ENCODE peak calls at places on chromosomes 5 and 9, in eight cellular contexts. D is CD8-positive, alpha-beta T cell; L is tibial artery; H is ovary; X is OCI-LY7; V is lower lobe of right lung; O is astrocyte of the cerebellum; I is GM06990. K is an unnamed sample.

GRCh38 chr5:132265336-132266030 is 8.0 kb downstream of the PDLIM4 start:
- DNase-seq in L (peak), I (no peak), X (no peak), O (peak), V (no peak), H (peak), D (no peak), K (peak)

GRCh38 chr5:82719368-82719767 is 357.8 kb downstream of the TMEM167A start:
- DNase-seq in D (no peak), H (no peak), L (no peak), I (peak), V (no peak), X (no peak), O (no peak), K (peak)

GRCh38 chr5:9947944-9948343 is 301.7 kb downstream of the ATPSCKMT start:
- DNase-seq in O (no peak), H (no peak), I (no peak), L (no peak), V (no peak), X (no peak), D (no peak), K (no peak)

GRCh38 chr9:76219555-76220151 is 174.6 kb downstream of the RFK start:
- DNase-seq in O (no peak), I (no peak), X (no peak), H (no peak), V (no peak), L (no peak), D (no peak), K (no peak)

GRCh38 chr9:37999501-38000189 is 69.4 kb downstream of the SHB start:
- DNase-seq in H (no peak), X (no peak), O (no peak), D (no peak), L (no peak), V (no peak), I (no peak), K (no peak)

GRCh38 chr9:92299116-92299515 is 5.6 kb upstream of the IARS1 start:
- DNase-seq in L (no peak), I (no peak), V (no peak), H (no peak), O (no peak), X (peak), D (no peak), K (no peak)

GRCh38 chr5:72410896-72411295 is 90.7 kb downstream of the PTCD2 start:
- DNase-seq in V (no peak), L (no peak), D (no peak), H (no peak), I (no peak), O (no peak), X (no peak), K (no peak)

GRCh38 chr5:142597546-142598337 is 88.1 kb downstream of the FGF1 start:
- DNase-seq in I (no peak), O (no peak), L (no peak), V (no peak), X (no peak), D (no peak), H (no peak), K (no peak)

GRCh38 chr9:131954299-131954698 is 125.4 kb downstream of the MED27 start:
- DNase-seq in V (no peak), I (no peak), D (no peak), L (no peak), O (no peak), X (peak), H (no peak), K (no peak)

GRCh38 chr5:163281512-163281911 is 155.9 kb upstream of the CCNG1 start:
- DNase-seq in L (no peak), V (no peak), X (no peak), H (no peak), D (no peak), I (no peak), O (no peak), K (no peak)

GRCh38 chr9:121599186-121599871 is 52.1 kb upstream of the DAB2IP start:
- DNase-seq in I (no peak), L (peak), X (no peak), D (no peak), V (peak), H (peak), O (no peak), K (no peak)

GRCh38 chr5:16588434-16589214 is 28.2 kb downstream of the RETREG1 start:
- DNase-seq in L (no peak), I (no peak), H (no peak), X (no peak), D (no peak), O (no peak), V (no peak), K (no peak)

GRCh38 chr9:116234091-116234490 is 80.5 kb downstream of the PAPPA start:
- DNase-seq in D (no peak), V (no peak), L (no peak), O (peak), X (no peak), H (no peak), I (no peak), K (no peak)

GRCh38 chr9:134879664-134880483 is 736 bp upstream of the FCN2 start:
- DNase-seq in H (no peak), D (no peak), I (no peak), O (no peak), L (no peak), X (no peak), V (no peak), K (no peak)

GRCh38 chr5:139646912-139647391 is 1.2 kb upstream of the CXXC5 start:
- DNase-seq in D (no peak), O (no peak), X (no peak), L (peak), I (no peak), H (peak), V (no peak), K (no peak)

GRCh38 chr9:14365667-14366066 is 51.7 kb upstream of the NFIB start:
- DNase-seq in V (no peak), I (no peak), D (no peak), X (no peak), L (no peak), H (no peak), O (no peak), K (no peak)

GRCh38 chr5:172726966-172727365 is 44.0 kb downstream of the DUSP1 start:
- DNase-seq in H (no peak), L (no peak), X (no peak), V (no peak), I (no peak), O (no peak), D (no peak), K (no peak)

GRCh38 chr5:138913773-138914172 is 38.6 kb upstream of the LRRTM2 start:
- DNase-seq in V (no peak), D (no peak), I (no peak), O (no peak), L (no peak), H (no peak), X (no peak), K (no peak)

GRCh38 chr5:68182534-68182933 is 33.0 kb upstream of the PIK3R1 start:
- DNase-seq in L (no peak), H (no peak), O (no peak), I (peak), V (no peak), X (no peak), D (no peak), K (peak)

GRCh38 chr5:61159070-61159469 is 3.2 kb downstream of the SMIM15 start:
- DNase-seq in X (no peak), L (no peak), O (no peak), V (no peak), D (no peak), I (no peak), H (no peak), K (no peak)

GRCh38 chr9:114303571-114303970 is 19.3 kb upstream of the ORM1 start:
- DNase-seq in X (no peak), V (peak), L (no peak), H (peak), O (no peak), I (no peak), D (no peak), K (no peak)

GRCh38 chr5:53256746-53257145 is 147.2 kb upstream of the MOCS2 start:
- DNase-seq in D (no peak), V (no peak), I (no peak), O (peak), L (no peak), X (no peak), H (no peak), K (no peak)

GRCh38 chr5:160507181-160507811 is 85.6 kb downstream of the PTTG1 start:
- DNase-seq in D (no peak), I (no peak), O (peak), L (no peak), X (no peak), V (no peak), H (no peak), K (peak)

GRCh38 chr9:109440797-109441287 is 57.3 kb downstream of the PTPN3 start:
- DNase-seq in I (peak), X (peak), H (no peak), O (peak), D (peak), V (no peak), L (peak), K (peak)

GRCh38 chr9:105483618-105484017 is 35.8 kb downstream of the FSD1L start:
- DNase-seq in X (no peak), V (no peak), H (no peak), O (no peak), D (no peak), I (no peak), L (no peak), K (peak)

GRCh38 chr9:124366476-124367220 is 48.6 kb downstream of the PSMB7 start:
- DNase-seq in L (no peak), O (no peak), V (no peak), I (no peak), D (no peak), X (no peak), H (no peak), K (no peak)

GRCh38 chr5:91022518-91022917 is 360.6 kb downstream of the ARRDC3 start:
- DNase-seq in H (no peak), D (no peak), V (no peak), O (no peak), X (no peak), L (no peak), I (no peak), K (no peak)

GRCh38 chr5:87872986-87873385 is 395.7 kb downstream of the TMEM161B start:
- DNase-seq in H (no peak), X (no peak), I (no peak), D (no peak), L (no peak), V (no peak), O (no peak), K (no peak)

GRCh38 chr9:124725068-124725452 is 46.1 kb downstream of the NR6A1 start:
- DNase-seq in V (no peak), H (no peak), O (no peak), L (no peak), I (no peak), D (no peak), X (no peak), K (no peak)

GRCh38 chr5:14687023-14687665 is 22.6 kb downstream of the OTULIN start:
- DNase-seq in X (no peak), H (no peak), I (no peak), O (no peak), D (no peak), L (no peak), V (no peak), K (no peak)

GRCh38 chr9:111994831-111995458 is 98.3 kb downstream of the UGCG start:
- DNase-seq in D (no peak), I (peak), X (no peak), L (no peak), O (no peak), V (no peak), H (no peak), K (no peak)

GRCh38 chr5:75667586-75667985 is 49.7 kb downstream of the POC5 start:
- DNase-seq in D (no peak), L (no peak), O (no peak), X (no peak), I (no peak), V (no peak), H (no peak), K (no peak)
- TF ChIP-seq CTCF in D (no peak), L (no peak), O (peak), X (peak), I (peak), V (no peak), H (no peak), K (no peak)

DNA sequence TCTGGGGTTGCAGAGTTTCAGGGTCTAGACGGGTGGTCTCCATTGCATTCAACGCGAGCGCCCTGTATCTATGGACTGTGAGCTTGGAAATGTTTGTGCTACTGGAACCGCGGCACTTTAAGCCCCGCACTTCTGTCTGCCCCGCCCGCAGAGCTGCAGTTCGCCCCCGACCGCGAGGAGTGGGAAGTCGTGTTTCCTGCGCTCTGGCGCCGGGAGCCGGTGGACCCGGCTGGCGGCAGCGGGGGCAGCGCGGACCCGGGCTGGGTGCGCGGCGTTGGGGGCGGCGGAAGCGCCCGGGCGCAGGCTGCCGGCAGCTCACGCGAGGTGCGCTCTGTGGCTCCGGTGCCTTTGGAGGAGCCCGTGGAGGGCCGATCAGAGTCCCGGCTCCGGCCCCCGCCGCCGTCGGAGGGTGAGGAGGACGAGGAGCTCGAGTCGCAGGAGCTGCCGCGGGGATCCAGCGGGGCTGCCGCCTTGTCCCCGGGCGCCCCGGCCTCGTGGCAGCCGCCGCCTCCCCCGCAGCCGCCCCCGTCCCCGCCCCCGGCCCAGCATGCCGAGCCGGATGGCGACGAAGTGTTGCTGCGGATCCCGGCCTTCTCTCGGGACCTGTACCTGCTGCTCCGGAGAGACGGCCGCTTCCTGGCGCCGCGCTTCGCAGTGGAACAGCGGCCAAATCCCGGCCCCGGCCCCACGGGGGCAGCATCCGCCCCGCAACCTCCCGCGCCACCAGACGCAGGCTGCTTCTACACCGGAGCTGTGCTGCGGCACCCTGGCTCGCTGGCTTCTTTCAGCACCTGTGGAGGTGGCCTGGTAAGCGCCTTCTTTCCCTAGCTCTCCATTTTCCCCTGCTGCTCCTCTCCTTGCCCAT is 1.1 kb downstream of the ADAMTS19 start:
- DNase-seq in O (no peak), I (peak), L (no peak), D (no peak), V (peak), H (peak), X (no peak), K (peak)
- TF ChIP-seq CTCF in O (peak), I (peak), L (no peak), D (no peak), V (no peak), H (no peak), X (no peak), K (no peak)

GRCh38 chr5:11075010-11075860 is 314.2 kb upstream of the DAP start:
- DNase-seq in L (no peak), O (no peak), H (no peak), D (no peak), I (no peak), X (no peak), V (no peak), K (no peak)
- TF ChIP-seq CTCF in L (no peak), O (peak), H (no peak), D (no peak), I (peak), X (peak), V (no peak), K (no peak)

GRCh38 chr9:81848472-81848871 is 79.8 kb upstream of the SPATA31D4 start:
- DNase-seq in V (no peak), I (no peak), O (no peak), H (no peak), L (no peak), D (no peak), X (no peak), K (no peak)
- TF ChIP-seq CTCF in V (peak), I (no peak), O (peak), H (peak), L (peak), D (no peak), X (peak), K (no peak)

DNA sequence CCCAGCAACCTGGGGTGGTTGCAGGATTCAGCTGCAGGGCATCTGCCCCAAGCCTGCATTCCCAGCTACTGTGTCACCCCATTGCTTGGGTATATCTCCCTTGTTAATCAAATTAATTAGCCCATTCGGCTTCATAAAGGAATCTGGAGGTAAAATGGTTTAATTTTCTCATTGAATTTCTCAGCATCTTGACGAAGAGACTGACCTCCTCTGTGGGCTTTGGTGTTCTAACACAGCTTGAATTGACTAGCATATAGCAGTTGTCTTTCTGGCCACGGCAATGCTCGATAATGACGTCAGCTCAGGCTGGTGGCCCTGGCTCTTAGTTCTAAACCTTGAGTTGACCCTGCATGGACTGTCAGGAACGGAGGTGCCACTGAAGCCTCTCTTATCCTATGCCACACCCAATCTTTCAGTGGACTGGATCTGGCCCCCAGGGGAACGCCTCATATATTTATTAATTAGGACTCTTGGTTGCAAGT is 72.4 kb downstream of the MSX2 start:
- DNase-seq in X (no peak), D (no peak), V (no peak), I (no peak), O (no peak), L (no peak), H (no peak), K (no peak)
- TF ChIP-seq CTCF in X (no peak), D (no peak), V (no peak), I (no peak), O (no peak), L (no peak), H (no peak), K (no peak)